ENCODE peak calls at places on chromosomes 5 and 9, in five cellular contexts. C is germinal center; F is left cardiac atrium; R is ureter; N is activated T-cell treated with anti-CD3 and anti-CD28 coated beads, Interleukin-2, amount 50 U/mL, for 24 hours. T is an unnamed sample.

GRCh38 chr9:120294003-120294402 is 286.0 kb downstream of the CDK5RAP2 start:
- DNase-seq in F (no peak), R (no peak), C (no peak), N (no peak), T (no peak)

GRCh38 chr9:32525506-32525905 is 490 bp downstream of the RIGI start:
- DNase-seq in F (no peak), C (no peak), R (no peak), N (no peak), T (no peak)

GRCh38 chr9:33165263-33166151 is 1.6 kb downstream of the B4GALT1 start:
- DNase-seq in C (peak; percentile 54), F (peak; percentile 51), N (peak; percentile 49), R (peak; percentile 66), T (no peak)

GRCh38 chr5:124912653-124913328 is 166.4 kb upstream of the ZNF608 start:
- DNase-seq in F (no peak), R (no peak), C (peak; percentile 17), N (no peak), T (peak; percentile 28)

GRCh38 chr5:97164846-97165245 is 18.2 kb downstream of the RIOK2 start:
- DNase-seq in N (no peak), R (no peak), C (no peak), F (no peak), T (no peak)

GRCh38 chr9:122376791-122377190 is 6.0 kb downstream of the PTGS1 start:
- DNase-seq in N (no peak), F (peak; percentile 18), R (no peak), C (no peak), T (no peak)

GRCh38 chr5:138966236-138966985 is 91.3 kb upstream of the LRRTM2 start:
- DNase-seq in C (no peak), R (no peak), N (no peak), F (no peak), T (no peak)

GRCh38 chr5:148684528-148684927 is 30.2 kb upstream of the HTR4 start:
- DNase-seq in F (no peak), C (no peak), N (no peak), R (no peak), T (no peak)

GRCh38 chr9:110837401-110838005 is 168.9 kb downstream of the MUSK start:
- DNase-seq in R (no peak), N (no peak), C (no peak), F (no peak), T (no peak)

GRCh38 chr5:5419291-5420210 is 2.9 kb upstream of the ICE1 start:
- DNase-seq in F (no peak), N (no peak), R (no peak), C (no peak), T (no peak)

GRCh38 chr9:117188394-117188793 is 226.5 kb downstream of the ASTN2 start:
- DNase-seq in N (no peak), F (no peak), R (no peak), C (no peak), T (no peak)

GRCh38 chr9:97046228-97046627 is 7.3 kb upstream of the CTSV start:
- DNase-seq in N (no peak), F (peak; percentile 36), C (no peak), R (peak; percentile 72), T (no peak)

GRCh38 chr9:98861881-98862501 is 54.5 kb downstream of the GALNT12 start:
- DNase-seq in C (no peak), N (no peak), R (no peak), F (peak; percentile 43), T (no peak)

GRCh38 chr9:38061326-38061947 is 7.6 kb downstream of the SHB start:
- DNase-seq in C (no peak), R (no peak), N (no peak), F (no peak), T (no peak)

GRCh38 chr9:88197781-88198345 is 59.6 kb upstream of the SPATA31C2 start:
- DNase-seq in N (no peak), R (no peak), C (no peak), F (no peak), T (no peak)

GRCh38 chr5:144142030-144142825 is 28.2 kb downstream of the YIPF5 start:
- DNase-seq in R (no peak), C (peak; percentile 50), F (no peak), N (no peak), T (no peak)

GRCh38 chr5:142798099-142798768 is 28.1 kb downstream of the ARHGAP26 start:
- DNase-seq in F (no peak), N (no peak), R (no peak), C (no peak), T (no peak)

GRCh38 chr5:100517301-100517974 is 17.7 kb upstream of the FAM174A start:
- DNase-seq in N (no peak), F (no peak), C (no peak), R (no peak), T (no peak)

GRCh38 chr9:91474656-91475055 is 51.0 kb upstream of the NFIL3 start:
- DNase-seq in F (no peak), N (no peak), C (no peak), R (no peak), T (no peak)

GRCh38 chr9:101418518-101419111 is 17.0 kb downstream of the ALDOB start:
- DNase-seq in N (no peak), R (no peak), F (no peak), C (no peak), T (no peak)